ENCODE peak calls at places on chromosomes 13 and 19, in seven cellular contexts. G is gastrocnemius medialis, H is ovary, F is transverse colon, B is heart left ventricle, E is GM12878, U is adrenal gland. C is an unnamed sample.

GRCh38 chr13:50518131-50518530 is 325.4 kb downstream of the DLEU7 start:
- DNase-seq in G (no peak), H (no peak), F (no peak), B (no peak), E (no peak), U (no peak), C (no peak)

GRCh38 chr19:49151339-49152217 is 3.6 kb downstream of the HRC start:
- DNase-seq in G (peak; percentile 94), H (peak; percentile 39), F (peak; percentile 98), B (peak; percentile 70), E (no peak), U (peak; percentile 90), C (peak; percentile 78)

GRCh38 chr13:38002596-38002995 is 133.0 kb upstream of the TRPC4 start:
- DNase-seq in G (no peak), H (no peak), F (no peak), B (no peak), E (no peak), U (no peak), C (no peak)

GRCh38 chr19:37718357-37718756 is 1.2 kb downstream of the ZNF607 start:
- DNase-seq in G (no peak), H (no peak), F (no peak), B (no peak), E (no peak), U (no peak), C (no peak)

GRCh38 chr19:46384396-46384795 is 29.0 kb downstream of the CCDC8 start:
- DNase-seq in G (no peak), H (no peak), F (no peak), B (no peak), E (no peak), U (peak; percentile 48), C (peak; percentile 10)

GRCh38 chr19:38737297-38737865 is 6.9 kb downstream of the CAPN12 start:
- DNase-seq in G (no peak), H (no peak), F (no peak), B (no peak), E (no peak), U (no peak), C (no peak)

GRCh38 chr13:113758651-113759524 is at the start of gene TMEM255B:
- DNase-seq in G (peak; percentile 58), H (peak; percentile 86), F (peak; percentile 88), B (peak; percentile 90), E (no peak), U (peak; percentile 88), C (peak; percentile 90)

GRCh38 chr19:44072543-44073401 is 813 bp downstream of the ZNF284 start:
- DNase-seq in G (no peak), H (no peak), F (no peak), B (no peak), E (no peak), U (no peak), C (no peak)

GRCh38 chr19:6801397-6802086 is 29.0 kb downstream of the VAV1 start:
- DNase-seq in G (peak; percentile 46), H (peak; percentile 13), F (peak; percentile 82), B (peak; percentile 78), E (peak; percentile 85), U (peak; percentile 73), C (peak; percentile 72)

GRCh38 chr13:50378513-50378970 is 363.3 kb downstream of the KCNRG start:
- DNase-seq in G (no peak), H (no peak), F (no peak), B (no peak), E (no peak), U (no peak), C (no peak)

GRCh38 chr19:1673645-1674292 is 21.4 kb upstream of the TCF3 start:
- DNase-seq in G (no peak), H (no peak), F (no peak), B (no peak), E (no peak), U (no peak), C (no peak)

GRCh38 chr19:48244289-48244688 is 11.4 kb downstream of the CARD8 start:
- DNase-seq in G (no peak), H (no peak), F (no peak), B (no peak), E (no peak), U (no peak), C (no peak)

GRCh38 chr19:48630289-48631036 is 6.7 kb downstream of the DBP start:
- DNase-seq in G (peak; percentile 75), H (peak; percentile 81), F (peak; percentile 82), B (peak; percentile 85), E (no peak), U (peak; percentile 94), C (peak; percentile 78)

GRCh38 chr19:4909172-4909896 is at the start of gene UHRF1:
- DNase-seq in G (no peak), H (no peak), F (peak; percentile 11), B (no peak), E (no peak), U (no peak), C (no peak)

GRCh38 chr13:93603043-93603442 is 376.4 kb downstream of the GPC6 start:
- DNase-seq in G (no peak), H (no peak), F (no peak), B (no peak), E (no peak), U (no peak), C (no peak)

GRCh38 chr19:2015611-2015950 is at the start of gene BTBD2:
- DNase-seq in G (peak; percentile 49), H (peak; percentile 69), F (peak; percentile 70), B (peak; percentile 67), E (no peak), U (peak; percentile 65), C (no peak)

GRCh38 chr13:77860621-77861020 is 58.0 kb downstream of the EDNRB start:
- DNase-seq in G (no peak), H (no peak), F (no peak), B (no peak), E (no peak), U (no peak), C (no peak)

GRCh38 chr13:107441279-107441678 is 774.1 kb downstream of the LIG4 start:
- DNase-seq in G (no peak), H (no peak), F (no peak), B (no peak), E (no peak), U (no peak), C (no peak)

GRCh38 chr19:33344210-33344609 is 29.3 kb upstream of the CEBPG start:
- DNase-seq in G (no peak), H (no peak), F (no peak), B (no peak), E (no peak), U (no peak), C (no peak)

GRCh38 chr13:30752201-30752797 is 17.0 kb downstream of the ALOX5AP start:
- DNase-seq in G (peak; percentile 74), H (no peak), F (no peak), B (no peak), E (no peak), U (peak; percentile 83), C (no peak)

GRCh38 chr13:34620073-34620858 is 321.8 kb upstream of the NBEA start:
- DNase-seq in G (no peak), H (no peak), F (no peak), B (no peak), E (no peak), U (no peak), C (no peak)

GRCh38 chr19:28074773-28075172 is 1138.2 kb downstream of the UQCRFS1 start:
- DNase-seq in G (no peak), H (no peak), F (no peak), B (no peak), E (peak; percentile 75), U (no peak), C (no peak)

GRCh38 chr19:29019403-29019802 is 193.5 kb downstream of the UQCRFS1 start:
- DNase-seq in G (no peak), H (no peak), F (no peak), B (no peak), E (no peak), U (no peak), C (no peak)

GRCh38 chr19:10517361-10517759 is at the start of gene S1PR5:
- DNase-seq in G (no peak), H (no peak), F (no peak), B (peak; percentile 44), E (no peak), U (no peak), C (no peak)

GRCh38 chr13:34000955-34001354 is 183.0 kb downstream of the RFC3 start:
- DNase-seq in G (no peak), H (no peak), F (no peak), B (no peak), E (no peak), U (no peak), C (no peak)

GRCh38 chr19:19098703-19099632 is 35.2 kb downstream of the SLC25A42 start:
- DNase-seq in G (no peak), H (no peak), F (no peak), B (no peak), E (no peak), U (no peak), C (peak; percentile 90)

GRCh38 chr19:19103167-19103566 is 35.1 kb downstream of the TMEM161A start:
- DNase-seq in G (no peak), H (no peak), F (no peak), B (no peak), E (no peak), U (no peak), C (peak; percentile 37)

GRCh38 chr19:19105365-19106060 is 32.8 kb downstream of the TMEM161A start:
- DNase-seq in G (no peak), H (peak; percentile 87), F (peak; percentile 69), B (peak; percentile 54), E (peak; percentile 13), U (peak; percentile 86), C (peak; percentile 47)

GRCh38 chr19:19098084-19098702 is 34.4 kb downstream of the SLC25A42 start:
- DNase-seq in G (no peak), H (no peak), F (no peak), B (no peak), E (no peak), U (no peak), C (no peak)

DNA sequence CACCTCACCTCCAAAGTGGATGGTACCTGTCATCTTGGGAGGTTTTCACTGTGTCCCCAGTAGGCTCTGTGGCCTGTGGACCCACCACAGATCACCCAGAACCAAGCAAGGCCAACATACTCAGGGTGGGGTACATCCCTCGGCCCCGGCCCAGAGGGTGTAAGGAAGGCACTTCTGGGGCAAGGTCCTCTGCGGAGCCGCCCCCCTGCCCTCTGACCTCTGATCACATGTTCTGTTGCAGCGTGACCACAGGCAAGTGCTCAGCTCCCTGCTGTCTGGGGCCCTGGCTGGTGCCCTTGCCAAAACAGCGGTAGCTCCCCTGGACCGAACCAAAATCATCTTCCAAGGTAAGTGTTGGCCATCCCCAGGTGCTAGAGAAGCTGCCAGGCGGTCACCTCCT is 36.7 kb downstream of the TMEM161A start:
- DNase-seq in G (no peak), H (no peak), F (no peak), B (no peak), E (no peak), U (no peak), C (peak; percentile 92)
- H3K4me1 ChIP-seq in G (no peaks in the 10 kb centered on the region), H (peaks cover 7% of the 10 kb centered on the region), F (peaks cover 12% of the 10 kb centered on the region), B (no peaks in the 10 kb centered on the region), E (no peaks in the 10 kb centered on the region), U (peaks cover 7% of the 10 kb centered on the region), C (no peaks in the 10 kb centered on the region)

GRCh38 chr13:27261376-27261775 is 9.3 kb upstream of the RASL11A start:
- DNase-seq in G (no peak), H (no peak), F (no peak), B (no peak), E (no peak), U (no peak), C (no peak)
- TF ChIP-seq POLR2A in G (no peak), H (no peak), F (no peak), B (no peak), E (no peak), U (no peak), C (no peak)

GRCh38 chr19:45098521-45099464 is 5.8 kb downstream of the PPP1R37 start:
- DNase-seq in G (peak; percentile 76), H (peak; percentile 45), F (no peak), B (peak; percentile 37), E (no peak), U (peak; percentile 86), C (no peak)
- H3K4me1 ChIP-seq in G (peaks cover 74% of the 10 kb centered on the region), H (peaks cover 37% of the 10 kb centered on the region), F (peaks cover 29% of the 10 kb centered on the region), B (peaks cover 63% of the 10 kb centered on the region), E (peaks cover 15% of the 10 kb centered on the region), U (peaks cover 78% of the 10 kb centered on the region), C (peaks cover 18% of the 10 kb centered on the region)

GRCh38 chr13:94996445-94996844 is 284.1 kb upstream of the SOX21 start:
- DNase-seq in G (no peak), H (no peak), F (no peak), B (no peak), E (no peak), U (no peak), C (no peak)
- TF ChIP-seq POLR2A in G (no peak), H (no peak), F (no peak), B (no peak), E (no peak), U (no peak), C (no peak)